ENCODE peak calls at places on chromosome 20, in five cellular contexts. X is naive thymus-derived CD4-positive, alpha-beta T cell; H is heart left ventricle; J is endodermal cell; V is tibial artery. K is an unnamed sample. For H3K4me1, the result is how much of the 10 kb centered on the place peaks cover.

GRCh38 chr20:9686866-9687265 is 152.0 kb downstream of the PAK5 start:
- DNase-seq in X (no peak), H (no peak), J (peak), V (no peak), K (no peak)

GRCh38 chr20:52410182-52410647 is 218.6 kb upstream of the ZFP64 start:
- DNase-seq in X (peak), H (no peak), J (no peak), V (no peak), K (no peak)

GRCh38 chr20:20327756-20328155 is 40.1 kb upstream of the INSM1 start:
- DNase-seq in X (no peak), H (no peak), J (no peak), V (no peak), K (no peak)

GRCh38 chr20:49361872-49362663 is 84.2 kb upstream of the ZNFX1 start:
- DNase-seq in X (no peak), H (no peak), J (no peak), V (no peak), K (no peak)

GRCh38 chr20:8790442-8791074 is 278.3 kb upstream of the PLCB4 start:
- DNase-seq in X (peak), H (peak), J (peak), V (no peak), K (no peak)

GRCh38 chr20:19566226-19566960 is 191.7 kb upstream of the RIN2 start:
- DNase-seq in X (no peak), H (no peak), J (no peak), V (no peak), K (no peak)

GRCh38 chr20:8079976-8080375 is 52.1 kb upstream of the PLCB1 start:
- DNase-seq in X (no peak), H (no peak), J (no peak), V (no peak), K (no peak)

GRCh38 chr20:44526129-44526528 is 4.3 kb upstream of the SERINC3 start:
- DNase-seq in X (no peak), H (no peak), J (peak), V (no peak), K (no peak)

GRCh38 chr20:4091332-4092135 is 76.2 kb upstream of the RNF24 start:
- DNase-seq in X (peak), H (peak), J (peak), V (no peak), K (no peak)

GRCh38 chr20:36306557-36307411 is 645 bp downstream of the DLGAP4 start:
- DNase-seq in X (no peak), H (no peak), J (no peak), V (no peak), K (no peak)

GRCh38 chr20:47334022-47334551 is 22.4 kb downstream of the ZMYND8 start:
- DNase-seq in X (no peak), H (no peak), J (no peak), V (no peak), K (no peak)

GRCh38 chr20:46025376-46025783 is 3.6 kb upstream of the SLC12A5 start:
- DNase-seq in X (no peak), H (no peak), J (no peak), V (no peak), K (no peak)

GRCh38 chr20:49615401-49616153 is 47.6 kb upstream of the PTGIS start:
- DNase-seq in X (no peak), H (peak), J (peak), V (peak), K (no peak)

GRCh38 chr20:9359561-9360308 is 154.7 kb upstream of the LAMP5 start:
- DNase-seq in X (no peak), H (peak), J (peak), V (no peak), K (no peak)

GRCh38 chr20:20373046-20373706 is 5.3 kb downstream of the INSM1 start:
- DNase-seq in X (no peak), H (no peak), J (no peak), V (no peak), K (no peak)

GRCh38 chr20:35303735-35304431 is 11.7 kb upstream of the FAM83C start:
- DNase-seq in X (peak), H (peak), J (peak), V (peak), K (peak)

GRCh38 chr20:26347396-26347795 is 650.7 kb upstream of the ZNF337 start:
- DNase-seq in X (no peak), H (no peak), J (no peak), V (no peak), K (no peak)

GRCh38 chr20:9977629-9978028 is 57.2 kb upstream of the ANKEF1 start:
- DNase-seq in X (no peak), H (no peak), J (no peak), V (no peak), K (no peak)

GRCh38 chr20:49610701-49611538 is 43.0 kb upstream of the PTGIS start:
- DNase-seq in X (peak), H (peak), J (peak), V (peak), K (no peak)

GRCh38 chr20:5844063-5844681 is 94.0 kb downstream of the SHLD1 start:
- DNase-seq in X (no peak), H (no peak), J (no peak), V (no peak), K (no peak)

GRCh38 chr20:45269056-45269455 is 14.7 kb upstream of the SLPI start:
- DNase-seq in X (no peak), H (no peak), J (no peak), V (no peak), K (no peak)

GRCh38 chr20:43752051-43752360 is 25.2 kb upstream of the GTSF1L start:
- DNase-seq in X (no peak), H (no peak), J (no peak), V (no peak), K (no peak)

GRCh38 chr20:478010-478948 is 15.9 kb upstream of the TBC1D20 start:
- DNase-seq in X (no peak), H (no peak), J (no peak), V (no peak), K (no peak)

GRCh38 chr20:38219006-38219950 is 41.3 kb downstream of the KIAA1755 start:
- DNase-seq in X (no peak), H (no peak), J (no peak), V (peak), K (no peak)

GRCh38 chr20:38217791-38218565 is 42.6 kb downstream of the KIAA1755 start:
- DNase-seq in X (no peak), H (peak), J (peak), V (peak), K (peak)

GRCh38 chr20:38216736-38217595 is 43.6 kb downstream of the KIAA1755 start:
- DNase-seq in X (no peak), H (no peak), J (no peak), V (no peak), K (no peak)

GRCh38 chr20:38220587-38220986 is 39.9 kb downstream of the KIAA1755 start:
- DNase-seq in X (no peak), H (no peak), J (no peak), V (peak), K (no peak)

DNA sequence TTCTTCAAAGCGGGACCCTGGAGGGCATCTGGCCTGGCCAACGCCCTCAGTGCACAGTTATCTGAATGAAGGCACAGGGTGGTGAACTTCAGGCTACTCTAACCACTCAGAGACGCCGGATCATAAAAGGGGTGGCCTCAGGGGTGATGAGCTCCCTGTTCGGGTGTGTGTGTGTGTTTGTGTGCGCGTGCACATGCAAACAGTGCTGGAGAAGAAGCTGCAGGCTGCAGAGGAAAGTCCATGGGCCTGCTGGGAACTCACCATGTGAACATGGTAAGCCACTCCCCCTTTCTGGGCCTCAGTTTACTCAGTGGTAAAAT is 42.0 kb downstream of the KIAA1755 start:
- DNase-seq in X (no peak), H (no peak), J (no peak), V (peak), K (no peak)
- H3K4me1 ChIP-seq in X (under half), H (under half), J (under half), V (under half), K (under half)

GRCh38 chr20:62062661-62063600 is 2.8 kb downstream of the TAF4 start:
- DNase-seq in X (no peak), H (no peak), J (no peak), V (no peak), K (no peak)
- H3K4me3 ChIP-seq in X (no peak), H (peak), J (peak), V (peak), K (peak)

DNA sequence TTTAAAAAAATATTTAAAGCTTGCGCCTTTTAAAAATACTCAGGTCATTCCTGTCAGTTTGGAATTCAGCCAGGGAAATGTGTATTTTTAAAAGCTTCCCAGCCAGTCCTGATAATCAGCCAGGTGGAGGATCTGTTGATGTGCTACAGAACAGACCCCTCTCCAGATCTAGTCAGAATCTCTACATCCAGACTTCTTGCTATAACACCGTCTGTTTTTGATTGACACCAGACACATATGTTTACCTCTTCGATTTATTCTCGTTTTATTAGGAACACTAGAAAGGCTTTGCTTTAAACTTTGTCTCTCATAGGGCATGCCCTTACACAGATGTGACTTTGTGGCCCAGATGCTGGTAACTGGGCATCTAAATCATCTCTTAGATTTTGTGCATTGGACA is 11.7 kb downstream of the PARD6B start:
- DNase-seq in X (no peak), H (no peak), J (peak), V (no peak), K (no peak)
- H3K4me1 ChIP-seq in X (under half), H (under half), J (under half), V (under half), K (under half)

GRCh38 chr20:61371501-61372150 is 119.6 kb downstream of the CDH4 start:
- DNase-seq in X (no peak), H (no peak), J (no peak), V (no peak), K (no peak)

GRCh38 chr20:61370841-61371303 is 118.8 kb downstream of the CDH4 start:
- DNase-seq in X (no peak), H (no peak), J (no peak), V (no peak), K (no peak)

GRCh38 chr20:61372151-61373054 is 120.3 kb downstream of the CDH4 start:
- DNase-seq in X (no peak), H (no peak), J (no peak), V (no peak), K (no peak)

GRCh38 chr20:61373055-61373399 is 121.0 kb downstream of the CDH4 start:
- DNase-seq in X (no peak), H (no peak), J (no peak), V (no peak), K (no peak)

DNA sequence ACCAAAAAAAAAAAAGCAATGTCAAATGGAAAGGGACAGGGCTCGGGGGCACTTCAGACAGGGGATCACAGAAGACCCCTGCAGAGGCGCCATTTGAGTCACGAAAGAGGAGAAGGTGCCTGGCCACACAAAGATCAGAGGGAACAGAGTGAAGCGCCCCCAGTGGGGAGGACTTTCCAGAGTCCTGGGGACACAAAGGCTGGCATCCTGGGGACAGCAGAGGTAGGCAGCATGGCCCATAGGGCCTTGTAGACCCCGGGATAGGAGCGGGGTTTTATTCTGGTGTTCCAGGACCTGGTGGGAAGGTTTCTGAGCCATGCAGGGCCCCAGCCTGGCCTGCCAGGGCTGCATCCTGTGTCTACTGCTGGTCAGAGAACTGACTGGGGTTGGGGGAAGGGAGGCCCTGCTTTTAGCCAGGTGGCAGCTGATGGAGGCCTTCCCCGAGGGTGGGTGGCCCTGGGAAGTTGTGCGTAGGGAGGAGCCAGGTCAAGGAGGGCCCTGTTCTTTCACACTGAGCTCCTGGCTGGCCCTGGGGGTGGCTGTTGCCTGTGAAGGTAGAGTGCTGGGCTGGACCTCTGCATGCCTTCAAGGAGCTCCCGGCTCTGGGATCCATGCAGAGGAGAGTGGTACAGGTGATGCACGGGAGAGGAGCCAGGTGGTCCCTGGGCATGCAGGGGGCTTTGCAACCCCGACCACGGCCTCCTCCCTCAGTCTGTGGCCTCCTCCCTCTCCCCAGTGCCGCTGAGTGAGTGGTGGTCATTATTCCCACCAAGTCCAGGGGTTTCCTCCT is 117.9 kb downstream of the CDH4 start:
- DNase-seq in X (no peak), H (no peak), J (peak), V (no peak), K (no peak)
- H3K4me3 ChIP-seq in X (no peak), H (no peak), J (no peak), V (no peak), K (no peak)

DNA sequence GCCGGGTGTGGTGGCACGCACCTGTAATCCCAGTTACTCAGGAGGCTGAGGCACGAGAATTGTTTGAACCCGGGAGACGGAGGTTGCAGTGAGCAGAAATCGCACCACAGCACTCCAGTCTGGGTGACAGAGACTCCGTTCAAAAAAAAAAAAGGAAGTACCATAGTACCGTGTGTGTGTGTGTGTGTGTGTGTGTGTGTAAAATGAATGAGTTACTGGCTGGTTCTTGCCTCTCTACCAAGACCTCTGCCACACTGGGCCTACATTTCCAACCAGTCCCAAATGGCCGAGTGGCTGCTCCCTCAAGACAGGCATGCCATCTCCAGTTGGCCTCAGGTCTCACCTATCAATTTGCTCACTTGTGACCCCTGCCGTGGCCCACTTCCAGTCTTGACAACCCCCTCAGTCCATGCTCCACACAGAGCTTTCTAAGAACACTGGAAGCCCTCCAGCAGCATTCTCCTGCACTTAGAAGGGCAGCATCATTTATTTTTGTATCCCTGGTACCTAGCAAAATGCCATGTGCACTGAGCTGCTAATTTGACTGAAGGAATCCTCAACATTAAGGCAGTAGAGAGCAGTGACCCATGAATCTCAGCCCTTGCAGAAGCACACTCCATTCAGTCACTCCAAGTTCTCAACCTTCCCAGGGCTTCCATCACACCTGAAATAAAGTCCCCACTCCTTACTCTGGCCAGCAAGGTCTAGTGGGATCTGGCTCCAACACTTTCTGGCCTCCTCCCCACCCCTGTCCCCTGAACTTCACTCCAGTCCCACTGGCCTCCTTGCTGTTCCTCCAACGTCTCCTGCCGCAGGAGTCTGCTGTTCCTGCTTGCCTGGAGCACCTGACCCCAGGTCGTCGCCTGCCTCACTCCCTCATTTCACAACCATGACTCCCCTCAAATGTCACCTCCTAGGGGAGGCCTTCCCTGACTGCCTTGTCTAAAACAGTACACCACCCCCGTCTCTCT is 29.9 kb downstream of the COX4I2 start:
- DNase-seq in X (no peak), H (no peak), J (no peak), V (no peak), K (no peak)
- H3K4me1 ChIP-seq in X (under half), H (half or more), J (under half), V (under half), K (half or more)

GRCh38 chr20:33679758-33680485 is 5.7 kb upstream of the NECAB3 start:
- DNase-seq in X (no peak), H (no peak), J (no peak), V (no peak), K (no peak)
- H3K4me3 ChIP-seq in X (no peak), H (no peak), J (no peak), V (no peak), K (no peak)

DNA sequence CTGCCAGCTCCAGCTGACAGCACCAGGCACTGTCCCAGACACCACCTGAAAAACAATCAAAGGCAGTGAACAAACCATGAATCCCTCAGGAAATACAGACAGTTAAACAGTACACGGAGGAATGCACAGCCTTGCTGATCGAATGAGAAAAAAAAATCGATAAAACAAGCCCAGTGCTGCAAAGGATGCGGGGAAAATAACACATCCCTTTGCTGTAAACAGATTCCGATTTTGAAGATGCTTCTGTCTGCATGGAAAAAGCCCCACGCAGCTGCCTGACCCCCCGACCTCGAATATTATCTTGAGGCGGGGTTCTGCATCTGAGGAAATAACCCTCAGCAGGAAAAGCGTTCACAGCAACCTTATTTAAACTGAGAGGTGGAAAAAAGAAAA is 43.9 kb downstream of the RBM38 start:
- DNase-seq in X (no peak), H (no peak), J (no peak), V (no peak), K (no peak)
- H3K4me1 ChIP-seq in X (under half), H (under half), J (under half), V (under half), K (half or more)

DNA sequence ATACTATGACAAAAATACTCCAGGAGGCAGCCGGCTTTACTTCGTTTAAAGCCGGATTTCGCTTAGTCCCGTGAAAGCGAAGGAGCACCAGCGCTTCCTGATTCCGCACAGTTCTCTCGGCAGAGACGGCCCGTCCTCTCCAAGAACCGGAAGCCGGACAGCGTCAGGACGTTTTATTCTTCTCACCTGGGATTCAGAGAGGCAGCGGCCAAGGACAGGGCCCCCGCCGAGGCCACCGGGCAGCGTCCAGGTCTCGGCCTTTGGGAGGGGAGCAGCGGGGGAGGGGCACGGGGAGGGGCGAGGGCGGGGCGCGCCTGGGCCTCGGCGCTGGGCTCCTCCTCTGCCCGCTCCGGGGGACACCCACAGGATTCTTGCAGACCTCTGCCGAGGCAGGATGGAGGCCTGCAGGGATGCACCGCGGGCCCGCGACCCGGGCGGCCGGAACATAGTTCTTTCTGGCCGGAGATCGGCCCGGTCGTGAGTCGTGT is 2.8 kb upstream of the DIDO1 start:
- DNase-seq in X (peak), H (peak), J (peak), V (peak), K (no peak)
- H3K4me3 ChIP-seq in X (peak), H (peak), J (peak), V (peak), K (peak)

GRCh38 chr20:22691369-22692118 is 107.2 kb upstream of the FOXA2 start:
- DNase-seq in X (peak), H (peak), J (peak), V (peak), K (no peak)

GRCh38 chr20:22689246-22689645 is 104.9 kb upstream of the FOXA2 start:
- DNase-seq in X (no peak), H (no peak), J (no peak), V (no peak), K (no peak)

GRCh38 chr20:22690616-22691179 is 106.3 kb upstream of the FOXA2 start:
- DNase-seq in X (no peak), H (no peak), J (no peak), V (no peak), K (no peak)

GRCh38 chr20:22688485-22688884 is 104.1 kb upstream of the FOXA2 start:
- DNase-seq in X (no peak), H (no peak), J (no peak), V (no peak), K (no peak)

DNA sequence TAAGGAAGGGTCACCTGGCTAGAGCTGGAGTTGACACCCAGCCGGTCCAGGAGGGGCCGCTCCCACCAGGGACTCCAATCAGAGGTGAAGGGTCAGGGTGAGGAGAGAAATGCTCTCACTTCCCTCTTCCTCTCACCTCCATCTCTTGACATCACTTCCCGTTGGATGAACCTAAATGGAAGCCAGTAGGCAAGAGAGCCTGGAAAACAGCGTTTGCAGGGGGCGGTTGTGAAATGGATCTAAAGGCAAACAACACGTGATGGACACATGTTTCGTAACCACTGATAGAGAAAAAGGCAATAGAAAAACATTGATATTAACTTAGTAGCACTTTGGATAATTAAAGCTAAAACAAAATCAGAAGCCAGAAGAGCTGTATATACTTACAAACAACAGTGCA is 105.6 kb upstream of the FOXA2 start:
- DNase-seq in X (no peak), H (no peak), J (no peak), V (no peak), K (no peak)
- H3K4me1 ChIP-seq in X (under half), H (under half), J (under half), V (under half), K (under half)